ENCODE peak calls at places on chromosomes 12 and 14, in seven cellular contexts. D is PC-3; N is pancreas; O is natural killer cell treated with Interleukin-12 subunit alpha and Interleukin-12 subunit beta and Interleukin-15 and Interleukin-18, amount 100 ng/mL, for 72 hours; A is heart left ventricle; R is stimulated activated CD8-positive, alpha-beta memory T cell treated with anti-CD3 and anti-CD28 coated beads, Interleukin-7, amount 100 ng/mL, for 1 hour; T is HuH-7.5. F is an unnamed sample.

GRCh38 chr12:64890873-64891468 is 66.5 kb downstream of the TBC1D30 start:
- DNase-seq in T (peak), D (peak), O (no peak), R (no peak), A (no peak), N (no peak), F (peak)

GRCh38 chr12:64181504-64182291 is 40.4 kb downstream of the KICS2 start:
- DNase-seq in T (peak), O (no peak), A (no peak), R (no peak), N (no peak), D (peak), F (no peak)

GRCh38 chr12:31818623-31819268 is 89.9 kb upstream of the AMN1 start:
- DNase-seq in D (no peak), O (no peak), A (no peak), T (no peak), N (no peak), R (no peak), F (no peak)

GRCh38 chr12:30696943-30697342 is 1.3 kb upstream of the IPO8 start:
- DNase-seq in A (no peak), D (no peak), R (no peak), T (no peak), O (no peak), N (peak), F (no peak)

GRCh38 chr14:60116181-60116580 is 24.5 kb downstream of the PCNX4 start:
- DNase-seq in T (no peak), D (no peak), R (no peak), A (no peak), N (no peak), O (no peak), F (no peak)

GRCh38 chr14:65100905-65101541 is 1.3 kb downstream of the MAX start:
- DNase-seq in A (no peak), T (no peak), R (no peak), O (no peak), N (no peak), D (no peak), F (no peak)

GRCh38 chr14:71324767-71325272 is 417.6 kb downstream of the PCNX1 start:
- DNase-seq in D (no peak), O (peak), T (no peak), R (no peak), N (no peak), A (no peak), F (no peak)

GRCh38 chr12:75438052-75438754 is 42.4 kb upstream of the GLIPR1 start:
- DNase-seq in N (no peak), T (no peak), A (no peak), R (no peak), D (no peak), O (no peak), F (no peak)

GRCh38 chr12:211142-211465 is 2.9 kb downstream of the SLC6A12 start:
- DNase-seq in R (no peak), A (no peak), O (no peak), D (no peak), T (no peak), N (no peak), F (no peak)

GRCh38 chr12:47388712-47389111 is 309.0 kb upstream of the AMIGO2 start:
- DNase-seq in A (no peak), D (no peak), T (no peak), R (no peak), O (no peak), N (no peak), F (no peak)

GRCh38 chr12:106074706-106075392 is 63.9 kb downstream of the NUAK1 start:
- DNase-seq in A (no peak), N (no peak), O (no peak), D (no peak), T (no peak), R (no peak), F (no peak)

GRCh38 chr12:20507711-20508110 is 139.4 kb downstream of the PDE3A start:
- DNase-seq in D (no peak), T (no peak), R (no peak), N (no peak), A (no peak), O (no peak), F (no peak)

GRCh38 chr12:6950944-6951540 is at the start of gene PTPN6:
- DNase-seq in R (no peak), N (peak), A (peak), D (no peak), O (no peak), T (no peak), F (no peak)

GRCh38 chr14:71063351-71063750 is 156.1 kb downstream of the PCNX1 start:
- DNase-seq in O (no peak), D (peak), A (no peak), R (no peak), T (no peak), N (no peak), F (no peak)

GRCh38 chr14:96260341-96260821 is 4.4 kb downstream of the BDKRB1 start:
- DNase-seq in D (peak), O (no peak), N (no peak), T (no peak), A (no peak), R (no peak), F (no peak)

GRCh38 chr12:58757422-58757821 is 162.9 kb downstream of the LRIG3 start:
- DNase-seq in N (no peak), D (peak), A (no peak), R (no peak), T (no peak), O (no peak), F (no peak)

GRCh38 chr12:132611620-132612019 is 1.2 kb upstream of the LRCOL1 start:
- DNase-seq in O (no peak), R (no peak), D (no peak), A (no peak), N (no peak), T (no peak), F (no peak)

GRCh38 chr12:54509660-54510059 is 12.1 kb downstream of the NCKAP1L start:
- DNase-seq in O (no peak), R (no peak), N (no peak), T (no peak), A (no peak), D (no peak), F (no peak)

GRCh38 chr14:103207038-103207403 is 83.8 kb downstream of the TNFAIP2 start:
- DNase-seq in D (no peak), N (no peak), T (peak), R (no peak), O (no peak), A (peak), F (no peak)

GRCh38 chr12:26938660-26939185 is 453 bp downstream of the FGFR1OP2 start:
- DNase-seq in O (no peak), R (no peak), T (peak), N (peak), D (peak), A (peak), F (no peak)